ENCODE peak calls at places on chromosomes 11 and 22, in eight cellular contexts. X is BE2C, B is uterus, H is body of pancreas, F is IMR-90, N is mucosa of descending colon, P is neural progenitor cell, G is kidney. S is an unnamed sample. For H3K36me3, the result is how much of the 10 kb centered on the place peaks cover.

GRCh38 chr11:126115820-126116319 is 53.2 kb upstream of the CDON start:
- DNase-seq in G (peak), F (peak), N (peak), B (peak), X (peak), P (peak), H (peak), S (peak)

GRCh38 chr11:120546312-120547205 is 35.0 kb downstream of the GRIK4 start:
- DNase-seq in H (peak), P (peak), F (peak), B (peak), N (no peak), G (peak), X (peak), S (peak)

GRCh38 chr11:121246769-121247035 is 45.9 kb upstream of the SC5D start:
- DNase-seq in X (no peak), H (no peak), B (no peak), P (peak), G (no peak), F (no peak), N (no peak), S (no peak)

GRCh38 chr11:68420171-68420570 is 40.4 kb upstream of the PPP6R3 start:
- DNase-seq in H (no peak), P (no peak), X (no peak), F (no peak), G (no peak), N (no peak), B (no peak), S (no peak)

GRCh38 chr11:119338318-119338890 is 2.3 kb downstream of the C1QTNF5 start:
- DNase-seq in P (peak), G (peak), N (peak), X (peak), B (peak), H (peak), F (no peak), S (peak)

GRCh38 chr22:24185501-24186351 is 4.4 kb downstream of the SUSD2 start:
- DNase-seq in X (no peak), G (peak), F (no peak), P (no peak), B (no peak), N (no peak), H (no peak), S (no peak)

GRCh38 chr11:16293204-16293681 is 63.1 kb downstream of the SOX6 start:
- DNase-seq in H (no peak), X (no peak), G (no peak), B (no peak), N (no peak), F (peak), P (no peak), S (no peak)

GRCh38 chr22:45072322-45072903 is 62.6 kb upstream of the PHF21B start:
- DNase-seq in B (no peak), P (peak), H (no peak), N (no peak), F (peak), G (peak), X (peak), S (no peak)

GRCh38 chr11:21640491-21640890 is 552.4 kb upstream of the ANO5 start:
- DNase-seq in H (no peak), X (no peak), B (no peak), F (no peak), N (no peak), P (no peak), G (no peak), S (no peak)

GRCh38 chr11:66106786-66107599 is 36.9 kb downstream of the PACS1 start:
- DNase-seq in N (no peak), X (no peak), G (no peak), F (no peak), P (no peak), H (no peak), B (no peak), S (no peak)

GRCh38 chr22:30763815-30764686 is 69.4 kb downstream of the OSBP2 start:
- DNase-seq in F (peak), N (no peak), P (peak), X (peak), B (peak), G (no peak), H (peak), S (peak)

GRCh38 chr11:120137187-120137610 is 714 bp downstream of the TRIM29 start:
- DNase-seq in G (no peak), N (no peak), H (no peak), X (no peak), P (no peak), B (no peak), F (no peak), S (no peak)

GRCh38 chr11:94662065-94662779 is 95.1 kb downstream of the PIWIL4 start:
- DNase-seq in N (no peak), B (no peak), F (no peak), H (no peak), G (no peak), P (no peak), X (no peak), S (no peak)

GRCh38 chr11:76263657-76264056 is 57.4 kb upstream of the WNT11 start:
- DNase-seq in G (no peak), H (no peak), X (no peak), F (no peak), N (no peak), B (no peak), P (no peak), S (no peak)

GRCh38 chr11:102400603-102401002 is 52.0 kb downstream of the TMEM123 start:
- DNase-seq in P (no peak), H (no peak), N (no peak), B (no peak), X (no peak), G (no peak), F (no peak), S (no peak)

GRCh38 chr11:11667056-11667455 is 45.3 kb upstream of the GALNT18 start:
- DNase-seq in F (no peak), N (no peak), P (no peak), X (no peak), G (no peak), H (no peak), B (no peak), S (no peak)

GRCh38 chr11:63564056-63564784 is 1.0 kb upstream of the PLAAT2 start:
- DNase-seq in X (peak), N (no peak), H (no peak), F (no peak), B (no peak), P (no peak), G (peak), S (no peak)

GRCh38 chr11:24198458-24198857 is 298.4 kb upstream of the LUZP2 start:
- DNase-seq in P (no peak), X (no peak), B (no peak), H (no peak), G (no peak), N (no peak), F (peak), S (no peak)

GRCh38 chr11:113814181-113814580 is 34.6 kb downstream of the CLDN25 start:
- DNase-seq in N (no peak), F (no peak), H (no peak), B (no peak), G (no peak), X (no peak), P (peak), S (no peak)

GRCh38 chr11:78949976-78950690 is 375.5 kb upstream of the NARS2 start:
- DNase-seq in N (no peak), G (no peak), B (no peak), X (no peak), F (no peak), P (peak), H (no peak), S (peak)

GRCh38 chr22:49783036-49783746 is 44.5 kb downstream of the BRD1 start:
- DNase-seq in H (no peak), F (no peak), P (no peak), X (no peak), B (no peak), N (no peak), G (peak), S (no peak)

GRCh38 chr11:130913268-130913667 is 3.0 kb downstream of the SNX19 start:
- DNase-seq in N (no peak), P (no peak), B (no peak), X (no peak), G (no peak), F (no peak), H (no peak), S (no peak)

GRCh38 chr11:7826316-7826715 is 29.6 kb upstream of the OR5P2 start:
- DNase-seq in N (no peak), P (no peak), B (no peak), F (no peak), G (no peak), X (no peak), H (no peak), S (no peak)

GRCh38 chr11:43920598-43921419 is 21.6 kb upstream of the C11orf96 start:
- DNase-seq in X (peak), B (peak), G (no peak), P (no peak), F (peak), H (peak), N (no peak), S (no peak)

GRCh38 chr11:46242961-46243795 is 34.3 kb upstream of the CREB3L1 start:
- DNase-seq in F (peak), B (peak), G (peak), N (peak), H (peak), X (peak), P (peak), S (peak)

GRCh38 chr11:125959511-125959910 is 13.7 kb downstream of the VSIG10L2 start:
- DNase-seq in X (no peak), B (no peak), P (no peak), N (no peak), H (no peak), F (no peak), G (no peak), S (no peak)

GRCh38 chr11:2188745-2189144 is 17.1 kb upstream of the TH start:
- DNase-seq in X (no peak), H (no peak), G (no peak), N (no peak), B (no peak), F (no peak), P (no peak), S (no peak)

GRCh38 chr11:115222863-115223530 is 281.2 kb downstream of the CADM1 start:
- DNase-seq in B (no peak), P (no peak), F (no peak), N (no peak), X (no peak), G (no peak), H (no peak), S (no peak)

GRCh38 chr11:6611092-6612007 is 666 bp downstream of the TAF10 start:
- DNase-seq in H (peak), G (peak), N (peak), B (peak), X (no peak), F (peak), P (peak), S (peak)

GRCh38 chr11:72643547-72643946 is 30.7 kb downstream of the PDE2A start:
- DNase-seq in F (no peak), N (no peak), G (no peak), X (no peak), B (no peak), P (no peak), H (peak), S (no peak)

GRCh38 chr11:2795491-2795991 is 90.0 kb downstream of the CDKN1C start:
- DNase-seq in B (peak), P (no peak), N (peak), F (no peak), H (peak), G (peak), X (peak), S (no peak)

GRCh38 chr11:44097821-44098220 is 2.3 kb downstream of the EXT2 start:
- DNase-seq in P (no peak), N (no peak), G (no peak), H (no peak), B (no peak), F (peak), X (no peak), S (no peak)

GRCh38 chr22:20431520-20432237 is 5.9 kb downstream of the SCARF2 start:
- DNase-seq in G (peak), H (no peak), B (no peak), F (no peak), P (peak), N (no peak), X (no peak), S (peak)

GRCh38 chr22:38758276-38758945 is 2.6 kb upstream of the SUN2 start:
- DNase-seq in P (no peak), N (no peak), B (no peak), H (no peak), X (peak), G (peak), F (no peak), S (no peak)

GRCh38 chr11:125356736-125357292 is 139.3 kb downstream of the FEZ1 start:
- DNase-seq in G (no peak), B (no peak), F (no peak), P (peak), N (no peak), X (no peak), H (no peak), S (no peak)

GRCh38 chr11:91972665-91973266 is 251.9 kb upstream of the FAT3 start:
- DNase-seq in N (no peak), B (no peak), X (no peak), P (peak), F (no peak), H (peak), G (no peak), S (no peak)

GRCh38 chr11:87176044-87176443 is 138.3 kb downstream of the TMEM135 start:
- DNase-seq in N (no peak), F (peak), X (no peak), B (no peak), G (no peak), P (no peak), H (no peak), S (no peak)

DNA sequence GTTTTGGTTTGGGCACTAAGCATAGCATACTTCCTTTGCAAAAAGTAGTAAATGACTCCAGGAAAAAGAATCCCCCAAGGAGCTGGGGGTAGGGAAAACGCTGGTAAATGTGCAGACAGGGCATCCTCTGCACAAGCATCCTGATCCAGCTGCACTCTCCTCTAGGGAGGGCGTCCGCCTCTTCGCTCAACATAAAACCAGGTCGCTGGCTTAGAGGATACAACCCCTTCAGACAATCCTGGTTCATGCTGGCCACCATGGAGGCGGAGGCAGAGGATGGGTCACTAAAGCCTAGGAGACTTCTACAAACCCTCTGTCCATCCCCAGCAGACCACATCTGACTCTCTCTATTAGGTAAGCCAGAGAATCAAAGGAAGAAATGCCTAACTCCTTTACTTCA is 14.2 kb downstream of the PCSK7 start:
- DNase-seq in X (no peak), G (peak), B (peak), F (no peak), H (no peak), P (no peak), N (no peak), S (no peak)
- H3K36me3 ChIP-seq in X (under half), G (under half), B (under half), F (under half), H (under half), P (under half), N (under half), S (half or more)

DNA sequence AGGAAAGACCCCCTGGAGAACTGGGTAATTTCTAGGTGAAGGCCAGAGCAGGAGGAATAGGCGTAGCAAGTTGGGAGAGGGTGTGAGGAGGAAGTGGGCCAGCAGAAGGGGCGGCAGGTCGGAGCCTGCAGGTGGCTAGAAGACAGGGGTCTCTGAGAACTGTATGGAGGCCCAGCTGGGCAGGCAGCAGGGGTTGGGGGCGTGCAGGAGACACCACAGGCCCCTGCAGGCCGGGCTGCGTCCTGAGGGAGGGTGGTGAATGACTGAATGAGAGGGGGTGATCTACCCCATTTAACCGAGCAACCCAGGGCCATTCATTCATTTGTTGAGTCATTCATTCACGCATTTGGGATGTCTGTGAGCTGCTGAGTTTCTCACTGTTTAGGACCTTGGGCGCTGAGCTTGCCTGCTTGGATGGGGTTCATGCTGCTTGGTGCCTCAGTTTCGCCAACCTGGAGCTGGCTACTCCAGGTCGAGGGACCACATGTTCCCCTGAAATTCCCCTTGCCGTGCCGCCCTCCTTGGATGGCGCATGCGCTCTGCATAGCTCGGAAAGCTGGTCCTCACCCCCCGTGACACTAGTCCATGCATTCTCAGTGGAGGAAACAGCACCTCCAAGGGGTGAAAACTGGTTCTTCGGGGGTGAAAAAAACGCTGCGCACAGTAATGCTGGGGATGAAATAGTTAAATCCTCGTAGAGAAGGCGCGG is 15.6 kb downstream of the MPPED1 start:
- DNase-seq in G (peak), H (no peak), X (no peak), B (no peak), N (no peak), P (no peak), F (no peak), S (peak)
- TF ChIP-seq CTCF in G (no peak), H (no peak), X (peak), B (no peak), N (no peak), P (peak), F (no peak), S (peak)

DNA sequence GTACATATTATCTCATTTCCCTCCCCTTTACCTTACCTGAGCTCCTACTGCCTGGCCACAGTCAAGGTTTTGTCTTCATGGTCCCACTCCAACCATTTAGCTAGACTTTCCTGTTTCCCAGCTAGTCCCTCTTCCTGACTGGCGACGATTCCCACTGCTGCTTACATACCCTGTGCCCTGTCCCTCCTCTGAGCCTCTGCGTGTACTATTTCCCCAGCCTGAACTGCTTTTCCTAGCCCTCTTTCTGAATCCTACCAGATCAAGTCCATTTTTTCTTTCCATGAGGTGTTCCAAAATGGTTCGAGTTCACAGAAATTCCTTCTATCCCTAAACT is 23.4 kb downstream of the MRPL16 start:
- DNase-seq in B (no peak), X (no peak), F (no peak), G (no peak), N (no peak), P (no peak), H (no peak), S (no peak)
- H3K36me3 ChIP-seq in B (under half), X (under half), F (under half), G (under half), N (under half), P (under half), H (under half), S (half or more)

GRCh38 chr22:26589845-26590524 is at the start of gene TPST2:
- DNase-seq in B (peak), P (peak), H (peak), X (peak), G (peak), N (peak), F (peak), S (peak)

GRCh38 chr22:26592368-26593015 is 2.6 kb upstream of the TPST2 start:
- DNase-seq in N (peak), F (no peak), G (no peak), P (no peak), B (no peak), H (no peak), X (no peak), S (no peak)

GRCh38 chr22:26589367-26589844 is 526 bp downstream of the TPST2 start:
- DNase-seq in P (peak), F (peak), B (peak), N (peak), X (no peak), G (peak), H (peak), S (no peak)

GRCh38 chr22:26588749-26589366 is 1.1 kb downstream of the TPST2 start:
- DNase-seq in G (peak), P (no peak), F (no peak), X (peak), H (no peak), N (no peak), B (no peak), S (no peak)

GRCh38 chr22:26590525-26590858 is 560 bp upstream of the TPST2 start:
- DNase-seq in P (no peak), N (no peak), H (no peak), F (no peak), B (no peak), G (no peak), X (no peak), S (no peak)
- TF ChIP-seq CTCF in P (no peak), N (no peak), H (no peak), F (no peak), B (no peak), G (no peak), X (no peak), S (no peak)

DNA sequence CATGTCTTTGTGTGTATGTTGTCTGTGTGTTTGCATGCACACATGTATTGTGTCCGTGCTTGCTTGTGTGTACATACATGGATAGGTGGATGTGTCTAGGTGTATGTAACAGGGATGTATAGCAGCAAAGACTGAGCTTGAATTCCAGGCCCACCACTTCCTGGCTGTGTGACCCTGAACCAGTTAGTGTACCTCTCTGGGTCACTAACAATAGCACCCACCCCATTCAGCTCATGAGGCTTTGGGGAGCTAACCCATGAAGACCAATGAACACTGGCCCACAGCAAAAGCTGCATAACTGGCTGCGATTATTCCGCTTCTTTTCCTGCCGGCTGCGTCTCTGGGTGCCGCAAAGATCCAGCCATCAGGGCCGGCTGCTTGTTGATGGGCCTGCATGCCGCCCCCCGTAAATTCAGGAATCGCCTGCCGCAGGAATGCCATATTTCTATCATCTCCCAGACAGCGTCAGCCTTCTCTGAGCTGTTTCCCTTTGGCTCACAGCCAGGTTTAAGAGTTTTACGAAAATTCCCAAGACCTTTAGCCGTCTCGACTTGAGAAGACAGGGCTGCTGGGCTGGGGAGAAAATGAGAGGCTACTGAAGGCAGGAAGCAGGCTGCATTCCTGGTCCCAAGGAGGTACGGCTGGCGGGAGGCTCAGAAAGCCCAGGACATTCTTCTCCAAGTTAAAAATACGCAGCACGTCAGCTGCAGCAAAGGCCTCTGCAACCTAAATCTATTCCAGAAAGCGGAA is 224.6 kb downstream of the MN1 start:
- DNase-seq in B (no peak), H (no peak), P (no peak), G (no peak), X (no peak), N (no peak), F (peak), S (no peak)
- H3K36me3 ChIP-seq in B (under half), H (under half), P (under half), G (under half), X (under half), N (under half), F (under half), S (under half)

S was measured in WERI-Rb-1.